ENCODE peak calls at places on chromosomes 13 and 19, in five cellular contexts. L is heart left ventricle, X is left lung, W is neural progenitor cell, O is mucosa of descending colon. H is an unnamed sample.

GRCh38 chr19:30061557-30062330 is 119.7 kb downstream of the URI1 start:
- DNase-seq in W (no peak), X (no peak), L (no peak), O (no peak), H (no peak)

GRCh38 chr13:32582991-32583390 is 3.3 kb upstream of the PDS5B start:
- DNase-seq in W (no peak), X (no peak), L (no peak), O (no peak), H (no peak)

GRCh38 chr19:55642153-55643002 is 1.1 kb upstream of the ZNF581 start:
- DNase-seq in L (no peak), W (peak; percentile 57), O (peak; percentile 73), X (peak; percentile 81), H (no peak)

GRCh38 chr13:35649162-35649561 is 172.7 kb upstream of the MAB21L1 start:
- DNase-seq in L (no peak), O (no peak), X (no peak), W (no peak), H (no peak)

GRCh38 chr19:19021115-19021514 is 12.2 kb downstream of the SUGP2 start:
- DNase-seq in X (no peak), W (no peak), L (no peak), O (no peak), H (peak; percentile 46)

GRCh38 chr13:92735909-92736308 is 490.7 kb upstream of the GPC6 start:
- DNase-seq in X (no peak), W (no peak), L (no peak), O (no peak), H (no peak)

GRCh38 chr13:85462792-85463425 is 336.3 kb downstream of the SLITRK6 start:
- DNase-seq in W (no peak), X (no peak), O (no peak), L (no peak), H (no peak)

GRCh38 chr19:50313812-50314536 is 15.2 kb downstream of the KCNC3 start:
- DNase-seq in O (peak; percentile 39), W (peak; percentile 43), X (peak; percentile 58), L (no peak), H (no peak)

GRCh38 chr13:113650275-113650674 is 7.7 kb downstream of the ATP4B start:
- DNase-seq in O (peak; percentile 32), W (no peak), X (peak; percentile 83), L (no peak), H (no peak)

GRCh38 chr13:20637811-20638210 is 65.7 kb upstream of the IL17D start:
- DNase-seq in O (no peak), X (no peak), W (no peak), L (no peak), H (no peak)

GRCh38 chr13:74067818-74068217 is 66.4 kb downstream of the KLF12 start:
- DNase-seq in O (no peak), X (no peak), L (no peak), W (no peak), H (no peak)

GRCh38 chr13:36096411-36097184 is 34.6 kb downstream of the DCLK1 start:
- DNase-seq in L (no peak), W (no peak), X (no peak), O (no peak), H (no peak)

GRCh38 chr13:97238432-97238831 is 16.3 kb downstream of the MBNL2 start:
- DNase-seq in X (no peak), O (no peak), L (no peak), W (no peak), H (no peak)

GRCh38 chr13:23921451-23921888 is 24.2 kb upstream of the C1QTNF9B start:
- DNase-seq in X (no peak), O (no peak), L (no peak), W (peak; percentile 58), H (peak; percentile 53)

GRCh38 chr13:36130168-36130541 is 1.0 kb downstream of the DCLK1 start:
- DNase-seq in L (no peak), W (no peak), O (no peak), X (no peak), H (no peak)

GRCh38 chr13:84917252-84917878 is 881.9 kb downstream of the SLITRK6 start:
- DNase-seq in L (no peak), W (no peak), O (no peak), X (no peak), H (peak; percentile 48)

GRCh38 chr19:39193785-39194184 is 3.0 kb upstream of the NCCRP1 start:
- DNase-seq in L (no peak), W (peak; percentile 25), X (no peak), O (no peak), H (no peak)

GRCh38 chr19:13055213-13056051 is 47.2 kb downstream of the LYL1 start:
- DNase-seq in O (peak; percentile 78), X (peak; percentile 89), L (peak; percentile 88), W (peak; percentile 75), H (peak; percentile 99)

GRCh38 chr13:59409211-59409610 is 754.5 kb downstream of the DIAPH3 start:
- DNase-seq in W (peak; percentile 45), O (no peak), L (peak; percentile 75), X (peak; percentile 29), H (peak; percentile 57)

GRCh38 chr19:33426621-33427475 is 53.3 kb downstream of the CEBPG start:
- DNase-seq in O (peak; percentile 27), W (no peak), X (peak; percentile 69), L (peak; percentile 5), H (no peak)

GRCh38 chr13:71979616-71980015 is 112.6 kb upstream of the DACH1 start:
- DNase-seq in O (no peak), X (no peak), W (peak; percentile 30), L (no peak), H (peak; percentile 5)

DNA sequence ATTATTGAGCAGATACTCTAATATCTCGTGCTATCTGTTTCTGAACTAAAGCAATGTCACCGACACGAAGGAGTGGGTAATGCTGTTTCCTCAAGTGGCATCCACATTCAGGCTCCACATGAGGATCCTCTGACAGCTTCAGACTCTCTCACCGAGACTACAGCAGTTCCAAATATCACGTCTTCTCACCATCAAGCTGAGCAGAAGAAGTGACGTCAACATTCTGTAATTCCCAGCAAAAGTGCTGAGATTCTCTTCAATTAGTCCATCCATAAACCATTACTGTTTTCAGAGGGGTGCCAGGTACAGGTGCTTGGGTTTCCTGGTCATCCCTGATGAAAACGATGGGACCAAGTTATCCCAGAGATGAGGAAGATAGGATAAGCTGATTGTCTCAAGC is 110.0 kb upstream of the DACH1 start:
- DNase-seq in L (no peak), W (no peak), O (no peak), X (no peak), H (no peak)
- H3K4me3 ChIP-seq in L (no peak overlapping the region), W (no peak overlapping the region), O (no peak overlapping the region), X (no peak overlapping the region), H (no peak overlapping the region)

GRCh38 chr19:10565028-10565566 is 713 bp downstream of the KRI1 start:
- DNase-seq in X (no peak), O (peak; percentile 77), L (no peak), W (peak; percentile 81), H (peak; percentile 32)

GRCh38 chr19:10566408-10566657 is 523 bp upstream of the KRI1 start:
- DNase-seq in O (no peak), L (no peak), X (no peak), W (no peak), H (no peak)

GRCh38 chr19:10567696-10568443 is 909 bp downstream of the CDKN2D start:
- DNase-seq in W (no peak), O (no peak), L (no peak), X (no peak), H (no peak)

GRCh38 chr19:10566658-10567410 is 1.0 kb upstream of the KRI1 start:
- DNase-seq in L (no peak), X (no peak), O (peak; percentile 77), W (no peak), H (no peak)

GRCh38 chr19:10565567-10566407 is at the start of gene KRI1:
- DNase-seq in X (peak; percentile 99), O (peak; percentile 100), W (peak; percentile 99), L (peak; percentile 99), H (peak; percentile 97)
- TF ChIP-seq CTCF in X (peak; percentile 55), O (peak; percentile 17), W (peak; percentile 35), L (peak; percentile 43), H (peak; percentile 22)

GRCh38 chr19:45682908-45683307 is 8.8 kb downstream of the SNRPD2 start:
- DNase-seq in O (no peak), X (no peak), W (no peak), L (no peak), H (no peak)

GRCh38 chr19:45681391-45682015 is 10.2 kb downstream of the SNRPD2 start:
- DNase-seq in W (peak; percentile 85), O (peak; percentile 91), L (peak; percentile 86), X (peak; percentile 99), H (peak; percentile 78)

GRCh38 chr19:45682117-45682516 is 9.6 kb downstream of the SNRPD2 start:
- DNase-seq in O (no peak), X (no peak), L (no peak), W (no peak), H (no peak)

GRCh38 chr19:45676851-45677263 is 8.8 kb downstream of the GIPR start:
- DNase-seq in X (peak; percentile 76), W (no peak), O (peak; percentile 75), L (no peak), H (no peak)

DNA sequence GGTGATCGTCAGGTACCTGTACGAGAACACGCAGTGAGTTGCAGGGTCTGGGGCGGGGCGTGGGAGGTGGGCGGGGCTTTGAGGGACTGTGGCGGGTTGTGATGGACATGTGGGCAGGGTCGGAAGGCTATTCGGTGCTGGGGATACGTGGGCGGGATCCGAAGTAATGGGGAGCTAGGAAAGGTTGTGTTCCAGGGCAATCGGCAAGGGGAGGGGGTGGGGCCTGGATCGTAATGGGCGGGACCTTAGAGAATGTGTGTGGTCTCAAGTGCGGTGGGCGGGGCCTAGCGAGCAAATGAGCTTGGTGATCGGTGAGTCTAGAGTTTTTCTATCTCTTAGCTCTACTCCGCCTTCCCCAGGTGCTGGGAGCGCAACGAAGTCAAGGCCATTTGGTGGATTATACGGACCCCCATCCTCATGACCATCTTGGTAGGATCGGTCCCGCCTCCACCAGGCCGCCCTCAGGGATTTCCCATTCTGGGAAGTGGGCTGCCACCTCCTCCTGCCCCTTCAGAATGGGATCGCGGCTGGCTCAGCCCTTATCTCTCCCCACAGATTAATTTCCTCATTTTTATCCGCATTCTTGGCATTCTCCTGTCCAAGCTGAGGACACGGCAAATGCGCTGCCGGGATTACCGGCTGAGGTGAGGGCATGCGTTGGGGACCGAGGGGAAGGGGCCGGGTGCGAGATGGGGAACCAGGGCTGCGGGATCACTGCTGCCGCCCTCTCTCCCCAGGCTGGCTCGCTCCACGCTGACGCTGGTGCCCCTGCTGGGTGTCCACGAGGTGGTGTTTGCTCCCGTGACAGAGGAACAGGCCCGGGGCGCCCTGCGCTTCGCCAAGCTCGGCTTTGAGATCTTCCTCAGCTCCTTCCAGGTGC is 9.6 kb downstream of the GIPR start:
- DNase-seq in X (peak; percentile 91), O (peak; percentile 97), W (peak; percentile 94), L (peak; percentile 77), H (peak; percentile 57)
- H3K4me3 ChIP-seq in X (peak overlapping the region; percentile 25), O (no peak overlapping the region), W (peak overlapping the region; percentile 45), L (peak overlapping the region; percentile 12), H (peak overlapping the region; percentile 12)

DNA sequence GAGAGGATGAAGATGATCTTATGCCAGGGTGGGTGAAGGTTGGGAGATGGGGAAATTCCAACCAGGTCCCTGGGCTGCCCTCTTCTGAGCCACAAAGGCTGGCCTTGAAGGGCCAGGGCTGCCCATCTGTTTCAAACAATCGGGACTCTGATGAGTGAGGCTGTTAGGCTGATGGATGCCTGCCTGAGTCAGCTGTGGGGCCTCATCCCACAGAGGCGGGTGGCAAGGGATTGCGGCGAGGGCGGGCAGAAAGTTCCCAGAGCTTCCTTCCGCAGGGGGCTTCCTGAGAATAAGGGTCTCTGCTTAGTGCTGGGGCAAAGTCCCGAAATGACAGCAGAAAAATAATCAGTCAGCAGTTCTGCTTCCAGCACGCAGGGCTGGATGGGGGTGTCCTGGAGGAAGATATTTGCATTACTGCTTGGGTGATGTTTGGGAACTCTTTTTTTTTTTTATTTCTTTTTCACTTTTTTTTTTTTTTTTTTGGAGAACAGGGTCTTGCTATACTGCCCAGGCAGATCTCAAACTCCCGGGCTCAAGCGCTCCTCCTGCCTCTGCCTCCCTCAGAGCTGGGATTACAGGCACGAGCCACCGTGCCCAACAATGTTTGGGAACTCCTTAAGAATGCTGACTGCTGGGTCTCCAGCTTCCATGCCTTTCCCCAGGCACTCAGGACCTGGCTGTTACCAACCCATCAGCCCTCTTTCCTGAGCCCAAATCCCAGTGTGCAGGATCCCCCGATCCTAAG is 14.1 kb downstream of the SH3GL1 start:
- DNase-seq in O (no peak), W (no peak), X (no peak), L (no peak), H (peak; percentile 43)
- TF ChIP-seq CTCF in O (no peak), W (no peak), X (no peak), L (no peak), H (peak; percentile 38)

H was measured in astrocyte of the spinal cord.